ENCODE peak calls at places on chromosomes 5 and 9, in seven cellular contexts. V is A549; P is GM23248; Z is endothelial cell; C is AG09319; Q is stimulated activated CD8-positive, alpha-beta memory T cell treated with anti-CD3 and anti-CD28 coated beads, Interleukin-4, amount 100 ng/mL, for 48 hours; U is AG08395. W is an unnamed sample.

GRCh38 chr5:146137967-146138403 is 32.6 kb upstream of the PLAC8L1 start:
- DNase-seq in V (peak), P (no peak), Z (no peak), C (no peak), Q (no peak), U (no peak), W (no peak)

GRCh38 chr9:72092820-72093219 is 32.4 kb upstream of the C9orf57 start:
- DNase-seq in V (no peak), P (no peak), Z (no peak), C (no peak), Q (no peak), U (no peak), W (no peak)

GRCh38 chr5:79284852-79285251 is 48.9 kb downstream of the JMY start:
- DNase-seq in V (no peak), P (peak), Z (no peak), C (no peak), Q (no peak), U (no peak), W (no peak)

GRCh38 chr5:139383275-139383992 is at the start of gene SLC23A1:
- DNase-seq in V (peak), P (peak), Z (no peak), C (no peak), Q (no peak), U (no peak), W (no peak)

GRCh38 chr9:109912082-109912581 is 132.1 kb downstream of the PALM2AKAP2 start:
- DNase-seq in V (peak), P (peak), Z (no peak), C (peak), Q (no peak), U (peak), W (no peak)

GRCh38 chr5:3827624-3828023 is 232.0 kb downstream of the IRX1 start:
- DNase-seq in V (no peak), P (no peak), Z (no peak), C (no peak), Q (no peak), U (no peak), W (no peak)

GRCh38 chr9:89755835-89756234 is 151.0 kb downstream of the GADD45G start:
- DNase-seq in V (no peak), P (no peak), Z (no peak), C (no peak), Q (no peak), U (no peak), W (no peak)

GRCh38 chr9:91532325-91532724 is 108.7 kb upstream of the NFIL3 start:
- DNase-seq in V (no peak), P (no peak), Z (no peak), C (no peak), Q (no peak), U (no peak), W (no peak)

GRCh38 chr9:1612886-1613285 is 402.3 kb upstream of the SMARCA2 start:
- DNase-seq in V (no peak), P (no peak), Z (no peak), C (no peak), Q (no peak), U (no peak), W (no peak)